ENCODE peak calls at places on chromosomes 7 and 10, in ten cellular contexts. One of them, this sample, is unnamed.

GRCh38 chr10:5147255-5147980 is 37.5 kb downstream of the AKR1C8 start:
- DNase-seq in type B pancreatic cell: no peak
- DNase-seq in T-helper 22 cell: no peak
- DNase-seq in GM20000: no peak
- DNase-seq in pons: no peak
- DNase-seq in amniotic stem cell: no peak
- DNase-seq in hypothalamus: no peak
- DNase-seq in GM23248: no peak
- DNase-seq in anterior cingulate cortex: no peak
- DNase-seq in stimulated activated effector memory CD8-positive, alpha-beta T cell treated with anti-CD3 and anti-CD28 coated beads, Interleukin-12 subunit alpha, Interleukin-12 subunit beta, amount 100 ng/mL, for 72 hours: no peak
- DNase-seq in this sample: no peak

GRCh38 chr7:8277394-8277982 is 15.5 kb upstream of the ICA1 start:
- DNase-seq in type B pancreatic cell: no peak
- DNase-seq in T-helper 22 cell: no peak
- DNase-seq in GM20000: no peak
- DNase-seq in pons: no peak
- DNase-seq in amniotic stem cell: no peak
- DNase-seq in hypothalamus: no peak
- DNase-seq in GM23248: no peak
- DNase-seq in anterior cingulate cortex: no peak
- DNase-seq in stimulated activated effector memory CD8-positive, alpha-beta T cell treated with anti-CD3 and anti-CD28 coated beads, Interleukin-12 subunit alpha, Interleukin-12 subunit beta, amount 100 ng/mL, for 72 hours: no peak
- DNase-seq in this sample: peak

GRCh38 chr7:134690016-134690415 is 43.4 kb downstream of the BPGM start:
- DNase-seq in type B pancreatic cell: no peak
- DNase-seq in T-helper 22 cell: no peak
- DNase-seq in GM20000: peak
- DNase-seq in pons: peak
- DNase-seq in amniotic stem cell: peak
- DNase-seq in hypothalamus: no peak
- DNase-seq in GM23248: peak
- DNase-seq in anterior cingulate cortex: no peak
- DNase-seq in stimulated activated effector memory CD8-positive, alpha-beta T cell treated with anti-CD3 and anti-CD28 coated beads, Interleukin-12 subunit alpha, Interleukin-12 subunit beta, amount 100 ng/mL, for 72 hours: no peak
- DNase-seq in this sample: no peak

GRCh38 chr10:47425813-47426419 is 41.8 kb upstream of the ZNF488 start:
- DNase-seq in type B pancreatic cell: no peak
- DNase-seq in T-helper 22 cell: no peak
- DNase-seq in GM20000: no peak
- DNase-seq in pons: no peak
- DNase-seq in amniotic stem cell: no peak
- DNase-seq in hypothalamus: no peak
- DNase-seq in GM23248: no peak
- DNase-seq in anterior cingulate cortex: no peak
- DNase-seq in stimulated activated effector memory CD8-positive, alpha-beta T cell treated with anti-CD3 and anti-CD28 coated beads, Interleukin-12 subunit alpha, Interleukin-12 subunit beta, amount 100 ng/mL, for 72 hours: no peak
- DNase-seq in this sample: no peak

GRCh38 chr10:16856092-16856491 is 38.9 kb upstream of the RSU1 start:
- DNase-seq in type B pancreatic cell: no peak
- DNase-seq in T-helper 22 cell: no peak
- DNase-seq in GM20000: no peak
- DNase-seq in pons: no peak
- DNase-seq in amniotic stem cell: no peak
- DNase-seq in hypothalamus: no peak
- DNase-seq in GM23248: no peak
- DNase-seq in anterior cingulate cortex: no peak
- DNase-seq in stimulated activated effector memory CD8-positive, alpha-beta T cell treated with anti-CD3 and anti-CD28 coated beads, Interleukin-12 subunit alpha, Interleukin-12 subunit beta, amount 100 ng/mL, for 72 hours: no peak
- DNase-seq in this sample: no peak

GRCh38 chr7:23654508-23654907 is 25.5 kb upstream of the FAM221A start:
- DNase-seq in type B pancreatic cell: no peak
- DNase-seq in T-helper 22 cell: no peak
- DNase-seq in GM20000: no peak
- DNase-seq in pons: peak
- DNase-seq in amniotic stem cell: no peak
- DNase-seq in hypothalamus: no peak
- DNase-seq in GM23248: peak
- DNase-seq in anterior cingulate cortex: no peak
- DNase-seq in stimulated activated effector memory CD8-positive, alpha-beta T cell treated with anti-CD3 and anti-CD28 coated beads, Interleukin-12 subunit alpha, Interleukin-12 subunit beta, amount 100 ng/mL, for 72 hours: no peak
- DNase-seq in this sample: peak

GRCh38 chr7:30469303-30469702 is 9.3 kb downstream of the NOD1 start:
- DNase-seq in type B pancreatic cell: peak
- DNase-seq in T-helper 22 cell: no peak
- DNase-seq in GM20000: no peak
- DNase-seq in pons: peak
- DNase-seq in amniotic stem cell: peak
- DNase-seq in hypothalamus: no peak
- DNase-seq in GM23248: peak
- DNase-seq in anterior cingulate cortex: peak
- DNase-seq in stimulated activated effector memory CD8-positive, alpha-beta T cell treated with anti-CD3 and anti-CD28 coated beads, Interleukin-12 subunit alpha, Interleukin-12 subunit beta, amount 100 ng/mL, for 72 hours: no peak
- DNase-seq in this sample: no peak

GRCh38 chr10:77687018-77687417 is 49.4 kb upstream of the KCNMA1 start:
- DNase-seq in type B pancreatic cell: no peak
- DNase-seq in T-helper 22 cell: no peak
- DNase-seq in GM20000: no peak
- DNase-seq in pons: no peak
- DNase-seq in amniotic stem cell: no peak
- DNase-seq in hypothalamus: no peak
- DNase-seq in GM23248: no peak
- DNase-seq in anterior cingulate cortex: no peak
- DNase-seq in stimulated activated effector memory CD8-positive, alpha-beta T cell treated with anti-CD3 and anti-CD28 coated beads, Interleukin-12 subunit alpha, Interleukin-12 subunit beta, amount 100 ng/mL, for 72 hours: no peak
- DNase-seq in this sample: no peak

GRCh38 chr10:60032723-60033122 is 126.4 kb upstream of the CCDC6 start:
- DNase-seq in type B pancreatic cell: no peak
- DNase-seq in T-helper 22 cell: no peak
- DNase-seq in GM20000: peak
- DNase-seq in pons: peak
- DNase-seq in amniotic stem cell: no peak
- DNase-seq in hypothalamus: no peak
- DNase-seq in GM23248: peak
- DNase-seq in anterior cingulate cortex: no peak
- DNase-seq in stimulated activated effector memory CD8-positive, alpha-beta T cell treated with anti-CD3 and anti-CD28 coated beads, Interleukin-12 subunit alpha, Interleukin-12 subunit beta, amount 100 ng/mL, for 72 hours: peak
- DNase-seq in this sample: peak

GRCh38 chr7:4189151-4189570 is 492.9 kb upstream of the FOXK1 start:
- DNase-seq in type B pancreatic cell: no peak
- DNase-seq in T-helper 22 cell: no peak
- DNase-seq in GM20000: no peak
- DNase-seq in pons: peak
- DNase-seq in amniotic stem cell: no peak
- DNase-seq in hypothalamus: peak
- DNase-seq in GM23248: no peak
- DNase-seq in anterior cingulate cortex: peak
- DNase-seq in stimulated activated effector memory CD8-positive, alpha-beta T cell treated with anti-CD3 and anti-CD28 coated beads, Interleukin-12 subunit alpha, Interleukin-12 subunit beta, amount 100 ng/mL, for 72 hours: no peak
- DNase-seq in this sample: no peak

GRCh38 chr7:47726047-47726726 is 144.3 kb upstream of the TNS3 start:
- DNase-seq in type B pancreatic cell: no peak
- DNase-seq in T-helper 22 cell: no peak
- DNase-seq in GM20000: no peak
- DNase-seq in pons: no peak
- DNase-seq in amniotic stem cell: no peak
- DNase-seq in hypothalamus: no peak
- DNase-seq in GM23248: no peak
- DNase-seq in anterior cingulate cortex: no peak
- DNase-seq in stimulated activated effector memory CD8-positive, alpha-beta T cell treated with anti-CD3 and anti-CD28 coated beads, Interleukin-12 subunit alpha, Interleukin-12 subunit beta, amount 100 ng/mL, for 72 hours: no peak
- DNase-seq in this sample: peak

GRCh38 chr10:119268871-119269506 is 61.6 kb downstream of the GRK5 start:
- DNase-seq in type B pancreatic cell: no peak
- DNase-seq in T-helper 22 cell: peak
- DNase-seq in GM20000: peak
- DNase-seq in pons: no peak
- DNase-seq in amniotic stem cell: no peak
- DNase-seq in hypothalamus: no peak
- DNase-seq in GM23248: no peak
- DNase-seq in anterior cingulate cortex: no peak
- DNase-seq in stimulated activated effector memory CD8-positive, alpha-beta T cell treated with anti-CD3 and anti-CD28 coated beads, Interleukin-12 subunit alpha, Interleukin-12 subunit beta, amount 100 ng/mL, for 72 hours: peak
- DNase-seq in this sample: no peak

GRCh38 chr7:2387897-2388636 is 15.3 kb upstream of the CHST12 start:
- DNase-seq in type B pancreatic cell: no peak
- DNase-seq in T-helper 22 cell: no peak
- DNase-seq in GM20000: no peak
- DNase-seq in pons: no peak
- DNase-seq in amniotic stem cell: no peak
- DNase-seq in hypothalamus: no peak
- DNase-seq in GM23248: no peak
- DNase-seq in anterior cingulate cortex: no peak
- DNase-seq in stimulated activated effector memory CD8-positive, alpha-beta T cell treated with anti-CD3 and anti-CD28 coated beads, Interleukin-12 subunit alpha, Interleukin-12 subunit beta, amount 100 ng/mL, for 72 hours: no peak
- DNase-seq in this sample: no peak

GRCh38 chr7:157444011-157444842 is 107.4 kb downstream of the DNAJB6 start:
- DNase-seq in type B pancreatic cell: no peak
- DNase-seq in T-helper 22 cell: no peak
- DNase-seq in GM20000: no peak
- DNase-seq in pons: no peak
- DNase-seq in amniotic stem cell: no peak
- DNase-seq in hypothalamus: no peak
- DNase-seq in GM23248: no peak
- DNase-seq in anterior cingulate cortex: no peak
- DNase-seq in stimulated activated effector memory CD8-positive, alpha-beta T cell treated with anti-CD3 and anti-CD28 coated beads, Interleukin-12 subunit alpha, Interleukin-12 subunit beta, amount 100 ng/mL, for 72 hours: no peak
- DNase-seq in this sample: peak

GRCh38 chr10:36114141-36114540 is 472.0 kb upstream of the FZD8 start:
- DNase-seq in type B pancreatic cell: no peak
- DNase-seq in T-helper 22 cell: no peak
- DNase-seq in GM20000: no peak
- DNase-seq in pons: no peak
- DNase-seq in amniotic stem cell: no peak
- DNase-seq in hypothalamus: no peak
- DNase-seq in GM23248: no peak
- DNase-seq in anterior cingulate cortex: no peak
- DNase-seq in stimulated activated effector memory CD8-positive, alpha-beta T cell treated with anti-CD3 and anti-CD28 coated beads, Interleukin-12 subunit alpha, Interleukin-12 subunit beta, amount 100 ng/mL, for 72 hours: no peak
- DNase-seq in this sample: no peak

GRCh38 chr7:133775201-133775600 is 351.9 kb upstream of the LRGUK start:
- DNase-seq in type B pancreatic cell: no peak
- DNase-seq in T-helper 22 cell: no peak
- DNase-seq in GM20000: no peak
- DNase-seq in pons: no peak
- DNase-seq in amniotic stem cell: no peak
- DNase-seq in hypothalamus: no peak
- DNase-seq in GM23248: no peak
- DNase-seq in anterior cingulate cortex: no peak
- DNase-seq in stimulated activated effector memory CD8-positive, alpha-beta T cell treated with anti-CD3 and anti-CD28 coated beads, Interleukin-12 subunit alpha, Interleukin-12 subunit beta, amount 100 ng/mL, for 72 hours: no peak
- DNase-seq in this sample: no peak

GRCh38 chr10:72784551-72785421 is 92.8 kb downstream of the MCU start:
- DNase-seq in type B pancreatic cell: no peak
- DNase-seq in T-helper 22 cell: no peak
- DNase-seq in GM20000: no peak
- DNase-seq in pons: peak
- DNase-seq in amniotic stem cell: peak
- DNase-seq in hypothalamus: peak
- DNase-seq in GM23248: peak
- DNase-seq in anterior cingulate cortex: peak
- DNase-seq in stimulated activated effector memory CD8-positive, alpha-beta T cell treated with anti-CD3 and anti-CD28 coated beads, Interleukin-12 subunit alpha, Interleukin-12 subunit beta, amount 100 ng/mL, for 72 hours: no peak
- DNase-seq in this sample: peak

GRCh38 chr10:72834183-72834825 is 59.2 kb upstream of the OIT3 start:
- DNase-seq in type B pancreatic cell: no peak
- DNase-seq in T-helper 22 cell: peak
- DNase-seq in GM20000: peak
- DNase-seq in pons: peak
- DNase-seq in amniotic stem cell: peak
- DNase-seq in hypothalamus: no peak
- DNase-seq in GM23248: peak
- DNase-seq in anterior cingulate cortex: peak
- DNase-seq in stimulated activated effector memory CD8-positive, alpha-beta T cell treated with anti-CD3 and anti-CD28 coated beads, Interleukin-12 subunit alpha, Interleukin-12 subunit beta, amount 100 ng/mL, for 72 hours: no peak
- DNase-seq in this sample: peak

GRCh38 chr7:20440472-20441105 is 109.9 kb downstream of the ITGB8 start:
- DNase-seq in type B pancreatic cell: no peak
- DNase-seq in T-helper 22 cell: no peak
- DNase-seq in GM20000: peak
- DNase-seq in pons: peak
- DNase-seq in amniotic stem cell: no peak
- DNase-seq in hypothalamus: no peak
- DNase-seq in GM23248: peak
- DNase-seq in anterior cingulate cortex: no peak
- DNase-seq in stimulated activated effector memory CD8-positive, alpha-beta T cell treated with anti-CD3 and anti-CD28 coated beads, Interleukin-12 subunit alpha, Interleukin-12 subunit beta, amount 100 ng/mL, for 72 hours: no peak
- DNase-seq in this sample: peak